ENCODE peak calls at places on chromosome 14, in five cellular contexts. One of them, this sample, is unnamed.

GRCh38 chr14:103103461-103104388 is 9.2 kb downstream of the EXOC3L4 start:
- DNase-seq in stimulated activated CD8-positive, alpha-beta memory T cell treated with anti-CD3 and anti-CD28 coated beads, Interleukin-7, amount 100 ng/mL, for 24 hours: no peak
- DNase-seq in astrocyte of the spinal cord: no peak
- DNase-seq in neural crest cell: no peak
- DNase-seq in GM04503: no peak
- DNase-seq in this sample: peak

GRCh38 chr14:23437142-23438129 is 2.0 kb upstream of the MYH7 start:
- DNase-seq in stimulated activated CD8-positive, alpha-beta memory T cell treated with anti-CD3 and anti-CD28 coated beads, Interleukin-7, amount 100 ng/mL, for 24 hours: no peak
- DNase-seq in astrocyte of the spinal cord: no peak
- DNase-seq in neural crest cell: no peak
- DNase-seq in GM04503: no peak
- DNase-seq in this sample: peak

GRCh38 chr14:88868558-88869159 is 44.2 kb downstream of the TTC8 start:
- DNase-seq in stimulated activated CD8-positive, alpha-beta memory T cell treated with anti-CD3 and anti-CD28 coated beads, Interleukin-7, amount 100 ng/mL, for 24 hours: no peak
- DNase-seq in astrocyte of the spinal cord: peak
- DNase-seq in neural crest cell: no peak
- DNase-seq in GM04503: no peak
- DNase-seq in this sample: peak

GRCh38 chr14:105588236-105588860 is 62.0 kb downstream of the TMEM121 start:
- DNase-seq in stimulated activated CD8-positive, alpha-beta memory T cell treated with anti-CD3 and anti-CD28 coated beads, Interleukin-7, amount 100 ng/mL, for 24 hours: no peak
- DNase-seq in astrocyte of the spinal cord: no peak
- DNase-seq in neural crest cell: no peak
- DNase-seq in GM04503: no peak
- DNase-seq in this sample: no peak

GRCh38 chr14:102988054-102988453 is 65.6 kb downstream of the AMN start:
- DNase-seq in stimulated activated CD8-positive, alpha-beta memory T cell treated with anti-CD3 and anti-CD28 coated beads, Interleukin-7, amount 100 ng/mL, for 24 hours: no peak
- DNase-seq in astrocyte of the spinal cord: peak
- DNase-seq in neural crest cell: no peak
- DNase-seq in GM04503: no peak
- DNase-seq in this sample: no peak

GRCh38 chr14:95313707-95314106 is 6.0 kb downstream of the CLMN start:
- DNase-seq in stimulated activated CD8-positive, alpha-beta memory T cell treated with anti-CD3 and anti-CD28 coated beads, Interleukin-7, amount 100 ng/mL, for 24 hours: no peak
- DNase-seq in astrocyte of the spinal cord: peak
- DNase-seq in neural crest cell: no peak
- DNase-seq in GM04503: peak
- DNase-seq in this sample: peak

GRCh38 chr14:72247896-72248295 is 315.7 kb downstream of the RGS6 start:
- DNase-seq in stimulated activated CD8-positive, alpha-beta memory T cell treated with anti-CD3 and anti-CD28 coated beads, Interleukin-7, amount 100 ng/mL, for 24 hours: no peak
- DNase-seq in astrocyte of the spinal cord: no peak
- DNase-seq in neural crest cell: no peak
- DNase-seq in GM04503: no peak
- DNase-seq in this sample: no peak

GRCh38 chr14:104735830-104736642 is 12.0 kb downstream of the ADSS1 start:
- DNase-seq in stimulated activated CD8-positive, alpha-beta memory T cell treated with anti-CD3 and anti-CD28 coated beads, Interleukin-7, amount 100 ng/mL, for 24 hours: no peak
- DNase-seq in astrocyte of the spinal cord: no peak
- DNase-seq in neural crest cell: no peak
- DNase-seq in GM04503: peak
- DNase-seq in this sample: peak

GRCh38 chr14:100348253-100348729 is 25.2 kb downstream of the SLC25A47 start:
- DNase-seq in stimulated activated CD8-positive, alpha-beta memory T cell treated with anti-CD3 and anti-CD28 coated beads, Interleukin-7, amount 100 ng/mL, for 24 hours: no peak
- DNase-seq in astrocyte of the spinal cord: no peak
- DNase-seq in neural crest cell: no peak
- DNase-seq in GM04503: no peak
- DNase-seq in this sample: no peak

GRCh38 chr14:71142375-71143038 is 235.2 kb downstream of the PCNX1 start:
- DNase-seq in stimulated activated CD8-positive, alpha-beta memory T cell treated with anti-CD3 and anti-CD28 coated beads, Interleukin-7, amount 100 ng/mL, for 24 hours: no peak
- DNase-seq in astrocyte of the spinal cord: peak
- DNase-seq in neural crest cell: no peak
- DNase-seq in GM04503: peak
- DNase-seq in this sample: no peak

GRCh38 chr14:99682809-99683618 is 1.1 kb upstream of the CYP46A1 start:
- DNase-seq in stimulated activated CD8-positive, alpha-beta memory T cell treated with anti-CD3 and anti-CD28 coated beads, Interleukin-7, amount 100 ng/mL, for 24 hours: peak
- DNase-seq in astrocyte of the spinal cord: peak
- DNase-seq in neural crest cell: peak
- DNase-seq in GM04503: no peak
- DNase-seq in this sample: peak

GRCh38 chr14:59939828-59940227 is 19.9 kb downstream of the LRRC9 start:
- DNase-seq in stimulated activated CD8-positive, alpha-beta memory T cell treated with anti-CD3 and anti-CD28 coated beads, Interleukin-7, amount 100 ng/mL, for 24 hours: no peak
- DNase-seq in astrocyte of the spinal cord: no peak
- DNase-seq in neural crest cell: no peak
- DNase-seq in GM04503: no peak
- DNase-seq in this sample: no peak

GRCh38 chr14:90491221-90491867 is 94.5 kb downstream of the CALM1 start:
- DNase-seq in stimulated activated CD8-positive, alpha-beta memory T cell treated with anti-CD3 and anti-CD28 coated beads, Interleukin-7, amount 100 ng/mL, for 24 hours: no peak
- DNase-seq in astrocyte of the spinal cord: peak
- DNase-seq in neural crest cell: peak
- DNase-seq in GM04503: peak
- DNase-seq in this sample: peak

GRCh38 chr14:104749111-104749649 is 3.8 kb upstream of the SIVA1 start:
- DNase-seq in stimulated activated CD8-positive, alpha-beta memory T cell treated with anti-CD3 and anti-CD28 coated beads, Interleukin-7, amount 100 ng/mL, for 24 hours: no peak
- DNase-seq in astrocyte of the spinal cord: peak
- DNase-seq in neural crest cell: no peak
- DNase-seq in GM04503: peak
- DNase-seq in this sample: peak

GRCh38 chr14:81315344-81315743 is 84.8 kb downstream of the STON2 start:
- DNase-seq in stimulated activated CD8-positive, alpha-beta memory T cell treated with anti-CD3 and anti-CD28 coated beads, Interleukin-7, amount 100 ng/mL, for 24 hours: no peak
- DNase-seq in astrocyte of the spinal cord: no peak
- DNase-seq in neural crest cell: no peak
- DNase-seq in GM04503: no peak
- DNase-seq in this sample: no peak

GRCh38 chr14:33943081-33943480 is 7.8 kb downstream of the EGLN3 start:
- DNase-seq in stimulated activated CD8-positive, alpha-beta memory T cell treated with anti-CD3 and anti-CD28 coated beads, Interleukin-7, amount 100 ng/mL, for 24 hours: no peak
- DNase-seq in astrocyte of the spinal cord: no peak
- DNase-seq in neural crest cell: no peak
- DNase-seq in GM04503: no peak
- DNase-seq in this sample: no peak

This sample was measured in myocyte.